ENCODE peak calls at places on chromosomes 12 and 14, in seven cellular contexts. One of them, this sample, is unnamed.

GRCh38 chr14:61536661-61537566 is 158.4 kb upstream of the HIF1A start:
- DNase-seq in hepatic stellate cell: no peak
- DNase-seq in GM12864: no peak
- DNase-seq in stimulated activated naive CD8-positive, alpha-beta T cell treated with anti-CD3 and anti-CD28 coated beads, Interleukin-15, amount 100 ng/mL, for 72 hours: no peak
- DNase-seq in posterior cingulate gyrus: no peak
- DNase-seq in cardiac muscle cell: no peak
- DNase-seq in GM19239: no peak
- DNase-seq in this sample: no peak

GRCh38 chr14:31930493-31931225 is 146.4 kb upstream of the ARHGAP5 start:
- DNase-seq in cardiac muscle cell: no peak
- DNase-seq in hepatic stellate cell: peak
- DNase-seq in GM19239: no peak
- DNase-seq in GM12864: no peak
- DNase-seq in stimulated activated naive CD8-positive, alpha-beta T cell treated with anti-CD3 and anti-CD28 coated beads, Interleukin-15, amount 100 ng/mL, for 72 hours: no peak
- DNase-seq in posterior cingulate gyrus: no peak
- DNase-seq in this sample: no peak

GRCh38 chr12:95601626-95602025 is 50.4 kb upstream of the USP44 start:
- DNase-seq in hepatic stellate cell: peak
- DNase-seq in cardiac muscle cell: no peak
- DNase-seq in GM12864: no peak
- DNase-seq in GM19239: no peak
- DNase-seq in stimulated activated naive CD8-positive, alpha-beta T cell treated with anti-CD3 and anti-CD28 coated beads, Interleukin-15, amount 100 ng/mL, for 72 hours: no peak
- DNase-seq in posterior cingulate gyrus: no peak
- DNase-seq in this sample: no peak

GRCh38 chr12:51923506-51924365 is 16.4 kb downstream of the ACVRL1 start:
- DNase-seq in hepatic stellate cell: no peak
- DNase-seq in cardiac muscle cell: peak
- DNase-seq in posterior cingulate gyrus: no peak
- DNase-seq in GM19239: no peak
- DNase-seq in stimulated activated naive CD8-positive, alpha-beta T cell treated with anti-CD3 and anti-CD28 coated beads, Interleukin-15, amount 100 ng/mL, for 72 hours: peak
- DNase-seq in GM12864: no peak
- DNase-seq in this sample: peak

GRCh38 chr12:112514926-112515642 is 96.3 kb downstream of the PTPN11 start:
- DNase-seq in stimulated activated naive CD8-positive, alpha-beta T cell treated with anti-CD3 and anti-CD28 coated beads, Interleukin-15, amount 100 ng/mL, for 72 hours: no peak
- DNase-seq in GM12864: no peak
- DNase-seq in posterior cingulate gyrus: no peak
- DNase-seq in cardiac muscle cell: peak
- DNase-seq in GM19239: no peak
- DNase-seq in hepatic stellate cell: no peak
- DNase-seq in this sample: no peak

GRCh38 chr14:67517083-67517482 is 16.0 kb upstream of the PLEKHH1 start:
- DNase-seq in stimulated activated naive CD8-positive, alpha-beta T cell treated with anti-CD3 and anti-CD28 coated beads, Interleukin-15, amount 100 ng/mL, for 72 hours: no peak
- DNase-seq in GM12864: no peak
- DNase-seq in hepatic stellate cell: no peak
- DNase-seq in cardiac muscle cell: peak
- DNase-seq in posterior cingulate gyrus: peak
- DNase-seq in GM19239: no peak
- DNase-seq in this sample: peak

GRCh38 chr12:1204581-1205121 is 213.6 kb downstream of the ERC1 start:
- DNase-seq in cardiac muscle cell: peak
- DNase-seq in posterior cingulate gyrus: no peak
- DNase-seq in stimulated activated naive CD8-positive, alpha-beta T cell treated with anti-CD3 and anti-CD28 coated beads, Interleukin-15, amount 100 ng/mL, for 72 hours: no peak
- DNase-seq in GM19239: peak
- DNase-seq in GM12864: no peak
- DNase-seq in hepatic stellate cell: no peak
- DNase-seq in this sample: no peak

GRCh38 chr14:99465288-99465687 is 15.4 kb downstream of the SETD3 start:
- DNase-seq in hepatic stellate cell: no peak
- DNase-seq in posterior cingulate gyrus: no peak
- DNase-seq in stimulated activated naive CD8-positive, alpha-beta T cell treated with anti-CD3 and anti-CD28 coated beads, Interleukin-15, amount 100 ng/mL, for 72 hours: no peak
- DNase-seq in GM12864: no peak
- DNase-seq in GM19239: no peak
- DNase-seq in cardiac muscle cell: no peak
- DNase-seq in this sample: no peak

GRCh38 chr12:2264622-2265306 is 212.0 kb downstream of the CACNA1C start:
- DNase-seq in cardiac muscle cell: peak
- DNase-seq in stimulated activated naive CD8-positive, alpha-beta T cell treated with anti-CD3 and anti-CD28 coated beads, Interleukin-15, amount 100 ng/mL, for 72 hours: no peak
- DNase-seq in posterior cingulate gyrus: no peak
- DNase-seq in GM19239: no peak
- DNase-seq in GM12864: no peak
- DNase-seq in hepatic stellate cell: peak
- DNase-seq in this sample: no peak

GRCh38 chr12:67222302-67222701 is 46.9 kb upstream of the CAND1 start:
- DNase-seq in GM19239: no peak
- DNase-seq in posterior cingulate gyrus: no peak
- DNase-seq in stimulated activated naive CD8-positive, alpha-beta T cell treated with anti-CD3 and anti-CD28 coated beads, Interleukin-15, amount 100 ng/mL, for 72 hours: no peak
- DNase-seq in cardiac muscle cell: peak
- DNase-seq in GM12864: no peak
- DNase-seq in hepatic stellate cell: peak
- DNase-seq in this sample: no peak

GRCh38 chr14:72679106-72679505 is 214.8 kb downstream of the DPF3 start:
- DNase-seq in GM19239: no peak
- DNase-seq in stimulated activated naive CD8-positive, alpha-beta T cell treated with anti-CD3 and anti-CD28 coated beads, Interleukin-15, amount 100 ng/mL, for 72 hours: no peak
- DNase-seq in cardiac muscle cell: peak
- DNase-seq in posterior cingulate gyrus: no peak
- DNase-seq in GM12864: no peak
- DNase-seq in hepatic stellate cell: no peak
- DNase-seq in this sample: peak

GRCh38 chr12:119749666-119750065 is 81.7 kb downstream of the PRKAB1 start:
- DNase-seq in posterior cingulate gyrus: no peak
- DNase-seq in cardiac muscle cell: peak
- DNase-seq in hepatic stellate cell: peak
- DNase-seq in stimulated activated naive CD8-positive, alpha-beta T cell treated with anti-CD3 and anti-CD28 coated beads, Interleukin-15, amount 100 ng/mL, for 72 hours: no peak
- DNase-seq in GM19239: no peak
- DNase-seq in GM12864: no peak
- DNase-seq in this sample: no peak

GRCh38 chr14:48456051-48456450 is 780.6 kb upstream of the MDGA2 start:
- DNase-seq in cardiac muscle cell: no peak
- DNase-seq in stimulated activated naive CD8-positive, alpha-beta T cell treated with anti-CD3 and anti-CD28 coated beads, Interleukin-15, amount 100 ng/mL, for 72 hours: no peak
- DNase-seq in posterior cingulate gyrus: no peak
- DNase-seq in GM19239: no peak
- DNase-seq in hepatic stellate cell: no peak
- DNase-seq in GM12864: no peak
- DNase-seq in this sample: no peak

GRCh38 chr12:89571481-89572190 is 45.8 kb upstream of the POC1B start:
- DNase-seq in GM12864: no peak
- DNase-seq in posterior cingulate gyrus: no peak
- DNase-seq in cardiac muscle cell: peak
- DNase-seq in stimulated activated naive CD8-positive, alpha-beta T cell treated with anti-CD3 and anti-CD28 coated beads, Interleukin-15, amount 100 ng/mL, for 72 hours: no peak
- DNase-seq in GM19239: no peak
- DNase-seq in hepatic stellate cell: peak
- DNase-seq in this sample: no peak

GRCh38 chr14:22847661-22848341 is 11.4 kb downstream of the MMP14 start:
- DNase-seq in stimulated activated naive CD8-positive, alpha-beta T cell treated with anti-CD3 and anti-CD28 coated beads, Interleukin-15, amount 100 ng/mL, for 72 hours: no peak
- DNase-seq in GM12864: no peak
- DNase-seq in cardiac muscle cell: peak
- DNase-seq in hepatic stellate cell: peak
- DNase-seq in GM19239: no peak
- DNase-seq in posterior cingulate gyrus: no peak
- DNase-seq in this sample: no peak

GRCh38 chr14:68501171-68501570 is 291.7 kb downstream of the ZFP36L1 start:
- DNase-seq in stimulated activated naive CD8-positive, alpha-beta T cell treated with anti-CD3 and anti-CD28 coated beads, Interleukin-15, amount 100 ng/mL, for 72 hours: no peak
- DNase-seq in cardiac muscle cell: no peak
- DNase-seq in GM12864: no peak
- DNase-seq in posterior cingulate gyrus: no peak
- DNase-seq in hepatic stellate cell: no peak
- DNase-seq in GM19239: no peak
- DNase-seq in this sample: no peak

GRCh38 chr12:120495189-120495722 is 657 bp upstream of the DYNLL1 start:
- DNase-seq in hepatic stellate cell: peak
- DNase-seq in posterior cingulate gyrus: no peak
- DNase-seq in GM19239: no peak
- DNase-seq in cardiac muscle cell: peak
- DNase-seq in GM12864: no peak
- DNase-seq in stimulated activated naive CD8-positive, alpha-beta T cell treated with anti-CD3 and anti-CD28 coated beads, Interleukin-15, amount 100 ng/mL, for 72 hours: no peak
- DNase-seq in this sample: no peak

GRCh38 chr14:81427348-81428058 is 27.4 kb upstream of the STON2 start:
- DNase-seq in hepatic stellate cell: no peak
- DNase-seq in cardiac muscle cell: no peak
- DNase-seq in GM12864: no peak
- DNase-seq in stimulated activated naive CD8-positive, alpha-beta T cell treated with anti-CD3 and anti-CD28 coated beads, Interleukin-15, amount 100 ng/mL, for 72 hours: no peak
- DNase-seq in GM19239: no peak
- DNase-seq in posterior cingulate gyrus: no peak
- DNase-seq in this sample: no peak